ENCODE peak calls at places on chromosomes 4 and X, in six cellular contexts. A is iPS-NIHi11; C is EH; B is mesendoderm; F is stimulated activated CD4-positive, alpha-beta T cell treated with anti-CD3 and anti-CD28 coated beads, Interleukin-1b, Interleukin-23, amount 100 ng/mL, for 1 hour; Y is dermis microvascular lymphatic vessel endothelial cell. P is an unnamed sample.

GRCh38 chrX:109770780-109771179 is 37.7 kb upstream of the ACSL4 start:
- DNase-seq in A (no peak), B (no peak), C (no peak), F (no peak), Y (no peak), P (no peak)

GRCh38 chr4:77248805-77249204 is 91.8 kb downstream of the CCNG2 start:
- DNase-seq in Y (no peak), F (no peak), A (no peak), B (no peak), C (no peak), P (no peak)

GRCh38 chrX:119201570-119201969 is 34.5 kb upstream of the PGRMC1 start:
- DNase-seq in B (no peak), C (peak; percentile 9), A (no peak), Y (no peak), F (no peak), P (no peak)

GRCh38 chr4:8267077-8267476 is 2.5 kb upstream of the HTRA3 start:
- DNase-seq in F (no peak), B (peak; percentile 65), C (peak; percentile 61), Y (peak; percentile 23), A (peak; percentile 80), P (peak; percentile 71)

GRCh38 chr4:109671350-109671749 is 31.9 kb downstream of the CASP6 start:
- DNase-seq in F (no peak), B (no peak), C (no peak), A (no peak), Y (no peak), P (no peak)

GRCh38 chr4:122010610-122011009 is 58.8 kb upstream of the TRPC3 start:
- DNase-seq in A (no peak), Y (no peak), F (no peak), B (no peak), C (peak; percentile 72), P (no peak)

GRCh38 chr4:76208005-76208765 is 5.4 kb downstream of the SCARB2 start:
- DNase-seq in F (no peak), C (peak; percentile 94), A (no peak), B (peak; percentile 13), Y (peak; percentile 94), P (no peak)

GRCh38 chrX:153400146-153401132 is 711 bp downstream of the PNMA6E start:
- DNase-seq in A (peak; percentile 89), B (peak; percentile 66), F (peak; percentile 28), Y (no peak), C (peak; percentile 25), P (peak; percentile 67)

GRCh38 chrX:10615931-10616780 is 4.2 kb downstream of the MID1 start:
- DNase-seq in C (peak; percentile 73), Y (no peak), B (peak; percentile 84), F (no peak), A (peak; percentile 23), P (peak; percentile 75)

GRCh38 chrX:53678667-53679066 is 7.9 kb downstream of the HUWE1 start:
- DNase-seq in A (no peak), C (peak; percentile 6), F (no peak), B (peak; percentile 37), Y (no peak), P (peak; percentile 12)

GRCh38 chrX:148290041-148290440 is 210.4 kb upstream of the AFF2 start:
- DNase-seq in Y (no peak), B (peak; percentile 59), A (no peak), F (no peak), C (no peak), P (no peak)

GRCh38 chrX:152155766-152156310 is 17.5 kb upstream of the MAGEA10 start:
- DNase-seq in B (no peak), F (no peak), A (no peak), C (no peak), Y (no peak), P (no peak)

GRCh38 chrX:15814811-15815210 is 24.5 kb downstream of the ZRSR2 start:
- DNase-seq in C (no peak), B (no peak), A (no peak), F (no peak), Y (no peak), P (no peak)